ENCODE peak calls at places on chromosomes 12 and 14, in seven cellular contexts. A, J, K, X, Q, S and P are unnamed samples.

GRCh38 chr12:56150563-56150962 is 1.8 kb upstream of the MYL6B start:
- DNase-seq in A (no peak), Q (peak; percentile 10), X (no peak), S (no peak), K (no peak), J (no peak), P (no peak)

GRCh38 chr12:80142640-80143039 is 43.3 kb downstream of the OTOGL start:
- DNase-seq in A (no peak), K (no peak), J (no peak), S (peak; percentile 33), X (no peak), Q (no peak), P (no peak)

GRCh38 chr14:54686219-54686870 is 119.4 kb downstream of the SAMD4A start:
- DNase-seq in Q (no peak), A (no peak), K (no peak), X (no peak), J (no peak), S (peak; percentile 79), P (no peak)

GRCh38 chr14:101349108-101349507 is 212.2 kb upstream of the DIO3 start:
- DNase-seq in J (no peak), Q (no peak), A (no peak), X (no peak), S (no peak), K (no peak), P (no peak)

GRCh38 chr12:80902711-80903110 is 35.0 kb downstream of the LIN7A start:
- DNase-seq in K (no peak), J (no peak), S (no peak), Q (no peak), A (no peak), X (no peak), P (no peak)

GRCh38 chr12:75606921-75607320 is 95.5 kb upstream of the KRR1 start:
- DNase-seq in K (no peak), J (no peak), X (no peak), S (no peak), Q (no peak), A (no peak), P (peak; percentile 45)

GRCh38 chr14:62691613-62692489 is 353.4 kb downstream of the KCNH5 start:
- DNase-seq in Q (peak; percentile 66), X (no peak), A (peak; percentile 66), K (no peak), J (no peak), S (peak; percentile 76), P (peak; percentile 15)

GRCh38 chr12:81998761-81999378 is 239.7 kb upstream of the PPFIA2 start:
- DNase-seq in J (no peak), A (no peak), Q (no peak), K (no peak), X (no peak), S (no peak), P (peak; percentile 35)

GRCh38 chr14:34851395-34851794 is 23.8 kb downstream of the BAZ1A start:
- DNase-seq in A (peak; percentile 27), K (no peak), X (no peak), Q (no peak), S (peak; percentile 18), J (no peak), P (no peak)

GRCh38 chr12:14418526-14418925 is 53.0 kb downstream of the ATF7IP start:
- DNase-seq in Q (no peak), K (no peak), X (no peak), J (no peak), S (peak; percentile 39), A (no peak), P (peak; percentile 35)

GRCh38 chr14:94923771-94924170 is 153.9 kb upstream of the GSC start:
- DNase-seq in K (no peak), J (no peak), S (no peak), X (no peak), Q (no peak), A (no peak), P (no peak)